ENCODE peak calls at places on chromosomes 6 and 20, in four cellular contexts. W, B, U and S are unnamed samples.

GRCh38 chr20:39268566-39268965 is 306.4 kb downstream of the DHX35 start:
- DNase-seq in B (no peak), W (no peak), U (peak), S (no peak)

GRCh38 chr6:158894192-158894591 is 75.0 kb upstream of the EZR start:
- DNase-seq in B (peak), U (peak), W (no peak), S (no peak)

GRCh38 chr6:166277021-166277420 is 31.2 kb downstream of the PRR18 start:
- DNase-seq in U (no peak), W (no peak), B (no peak), S (no peak)

GRCh38 chr6:140857734-140858380 is 1274.9 kb upstream of the GJE1 start:
- DNase-seq in U (peak), B (peak), W (no peak), S (peak)

GRCh38 chr20:16530201-16530681 is 43.0 kb downstream of the KIF16B start:
- DNase-seq in U (no peak), B (peak), W (no peak), S (no peak)

GRCh38 chr6:168133186-168133585 is 54.2 kb upstream of the FRMD1 start:
- DNase-seq in B (no peak), W (no peak), U (no peak), S (no peak)

GRCh38 chr6:124683507-124683906 is 278.7 kb upstream of the RNF217 start:
- DNase-seq in B (no peak), W (peak), U (no peak), S (no peak)

GRCh38 chr6:153944197-153944596 is 94.8 kb upstream of the OPRM1 start:
- DNase-seq in B (no peak), W (no peak), U (no peak), S (no peak)

GRCh38 chr6:20746024-20746423 is 211.8 kb downstream of the CDKAL1 start:
- DNase-seq in B (no peak), U (no peak), W (no peak), S (no peak)

GRCh38 chr6:158605266-158605878 is 39.2 kb downstream of the DYNLT1 start:
- DNase-seq in W (peak), U (peak), B (peak), S (peak)

GRCh38 chr6:33192671-33193602 is 670 bp upstream of the COL11A2 start:
- DNase-seq in U (no peak), B (no peak), W (no peak), S (no peak)

GRCh38 chr6:45422541-45423110 is 44.9 kb upstream of the SUPT3H start:
- DNase-seq in W (peak), U (peak), B (no peak), S (peak)

GRCh38 chr20:1292620-1293019 is 26.5 kb downstream of the SNPH start:
- DNase-seq in U (no peak), B (no peak), W (no peak), S (no peak)

GRCh38 chr6:456358-456857 is 64.9 kb downstream of the IRF4 start:
- DNase-seq in W (no peak), B (no peak), U (no peak), S (no peak)

GRCh38 chr6:64074981-64075380 is 439.4 kb downstream of the PHF3 start:
- DNase-seq in B (no peak), U (no peak), W (no peak), S (no peak)

GRCh38 chr20:45014671-45015415 is 48.5 kb downstream of the STK4 start:
- DNase-seq in B (no peak), W (no peak), U (no peak), S (no peak)

GRCh38 chr6:82144852-82145332 is 102.7 kb downstream of the IBTK start:
- DNase-seq in W (peak), U (peak), B (peak), S (peak)

GRCh38 chr20:52470561-52470960 is 279.0 kb upstream of the ZFP64 start:
- DNase-seq in W (no peak), U (no peak), B (no peak), S (no peak)

GRCh38 chr6:158042245-158042798 is 60.7 kb downstream of the SYNJ2 start:
- DNase-seq in U (peak), W (peak), B (no peak), S (no peak)

GRCh38 chr6:74050921-74051320 is 354.9 kb downstream of the CD109 start:
- DNase-seq in B (no peak), W (no peak), U (no peak), S (no peak)

GRCh38 chr20:44686934-44687333 is 28.2 kb upstream of the CCN5 start:
- DNase-seq in U (no peak), W (no peak), B (no peak), S (no peak)

GRCh38 chr6:11535801-11536230 is 1.7 kb upstream of the TMEM170B start:
- DNase-seq in W (no peak), B (no peak), U (peak), S (peak)

GRCh38 chr6:46053034-46053933 is 37.6 kb upstream of the CLIC5 start:
- DNase-seq in U (peak), B (no peak), W (no peak), S (no peak)

GRCh38 chr6:138382498-138383265 is 5.0 kb downstream of the SMIM28 start:
- DNase-seq in W (no peak), B (no peak), U (no peak), S (no peak)

GRCh38 chr6:108441141-108441540 is 119.6 kb upstream of the FOXO3 start:
- DNase-seq in U (peak), B (no peak), W (no peak), S (no peak)

GRCh38 chr6:30683137-30683979 is 3.1 kb downstream of the PPP1R18 start:
- DNase-seq in B (no peak), U (peak), W (peak), S (peak)

GRCh38 chr20:55961351-55962320 is 43.7 kb downstream of the CBLN4 start:
- DNase-seq in B (no peak), U (no peak), W (no peak), S (no peak)

GRCh38 chr6:100415780-100416179 is 48.9 kb downstream of the SIM1 start:
- DNase-seq in B (no peak), U (peak), W (peak), S (no peak)

GRCh38 chr6:9397981-9398559 is 962.7 kb upstream of the SLC35B3 start:
- DNase-seq in W (no peak), B (no peak), U (peak), S (no peak)

DNA sequence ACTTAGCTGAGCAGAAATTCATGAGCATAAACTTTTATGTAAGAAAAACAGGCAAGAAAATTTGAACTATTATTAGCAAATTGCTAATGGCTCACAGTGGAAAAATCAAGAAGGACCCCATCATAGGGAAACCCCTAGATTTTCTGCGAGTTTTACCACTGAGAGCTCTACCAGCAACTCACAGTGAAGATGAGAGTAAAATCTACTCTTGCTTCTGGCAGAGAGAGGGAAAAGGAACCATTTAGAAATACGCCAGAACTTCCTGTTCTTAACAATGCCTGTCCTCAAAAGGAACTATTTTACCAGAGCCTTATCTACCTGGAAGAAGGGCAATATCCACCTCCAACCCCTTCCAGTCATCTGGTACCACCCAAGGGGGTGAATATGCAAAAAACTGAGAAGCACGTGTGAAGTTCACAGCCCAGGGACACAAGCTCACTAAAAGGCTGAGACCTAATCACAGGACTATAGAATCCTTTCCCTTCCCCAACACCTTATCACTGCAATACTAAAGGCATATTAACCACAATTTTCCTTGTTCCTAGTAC is 34.4 kb upstream of the ASF1A start:
- DNase-seq in B (no peak), U (no peak), W (no peak), S (peak)
- H3K4me3 ChIP-seq in B (no peak), U (no peak), W (no peak), S (no peak)

DNA sequence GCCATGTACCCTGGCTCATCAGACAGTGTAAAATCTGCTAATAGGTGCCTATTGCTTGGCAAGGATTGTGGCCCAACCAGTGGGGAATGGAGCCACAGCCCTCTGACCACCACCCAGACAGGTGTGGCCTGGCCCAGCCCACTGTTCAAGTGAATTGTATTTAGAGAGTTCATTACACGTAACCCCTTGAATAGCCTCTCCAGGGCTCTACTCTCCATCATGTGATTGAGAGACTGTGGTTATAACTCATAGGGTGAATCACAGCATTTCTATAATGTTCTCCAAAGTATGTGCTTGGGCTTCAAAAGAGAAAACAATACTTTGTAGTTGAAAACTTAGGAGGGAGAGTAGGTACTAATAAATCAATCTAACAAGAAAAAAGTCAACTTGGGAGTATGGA is 38.4 kb downstream of the ALDH8A1 start:
- DNase-seq in B (no peak), W (no peak), U (no peak), S (no peak)
- TF ChIP-seq MYC in B (no peak), W (no peak), U (no peak), S (no peak)

DNA sequence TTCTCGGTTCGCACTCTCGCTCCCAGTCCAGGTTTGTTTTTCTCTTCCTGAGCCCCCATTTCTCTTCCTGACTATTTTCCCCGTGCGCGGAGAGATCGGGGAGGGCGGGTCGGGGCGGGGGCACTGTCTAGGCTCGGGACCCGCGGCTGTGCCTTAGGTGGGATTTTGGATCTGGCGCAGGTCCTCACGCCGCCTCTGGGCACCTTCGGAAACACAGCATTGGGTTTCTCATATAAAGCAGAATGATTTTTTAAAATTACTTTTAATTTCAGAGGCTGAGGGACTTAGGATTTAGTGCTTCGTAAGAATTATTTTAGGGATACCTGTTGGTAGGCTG is 324 bp downstream of the STX11 start:
- DNase-seq in B (peak), U (peak), W (peak), S (peak)
- TF ChIP-seq CTCF in B (no peak), U (peak), W (no peak), S (peak)

DNA sequence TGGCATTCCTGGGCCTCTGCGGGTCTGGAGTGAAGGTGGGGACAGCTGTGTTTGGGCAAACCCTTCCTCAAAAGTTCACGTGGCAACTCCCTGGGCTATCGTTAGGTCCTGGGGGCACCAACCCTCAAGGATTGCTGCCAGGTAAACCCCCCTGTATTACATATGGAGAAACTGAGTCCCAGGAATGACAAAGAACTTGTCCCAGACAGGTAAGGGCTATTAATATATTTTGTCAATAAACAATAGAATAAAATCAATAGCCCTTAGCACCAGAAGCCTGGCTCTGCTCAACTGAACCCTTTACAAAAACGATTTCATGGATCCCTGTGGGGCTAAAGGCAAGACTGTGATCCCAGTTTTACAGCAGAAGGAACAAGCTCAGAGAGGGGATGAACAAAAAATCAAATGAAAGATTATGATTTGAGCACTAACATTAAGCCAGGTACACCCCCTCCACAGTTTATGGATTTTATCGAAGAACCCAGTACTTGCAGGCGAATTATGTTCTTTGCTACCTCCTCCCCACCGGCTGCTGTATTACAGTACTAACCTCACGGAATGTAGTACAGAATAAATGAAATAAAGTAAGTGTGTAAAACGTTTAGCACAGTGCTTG is 2.7 kb downstream of the ID1 start:
- DNase-seq in B (peak), W (peak), U (peak), S (no peak)
- H3K4me3 ChIP-seq in B (peak), W (peak), U (no peak), S (no peak)

DNA sequence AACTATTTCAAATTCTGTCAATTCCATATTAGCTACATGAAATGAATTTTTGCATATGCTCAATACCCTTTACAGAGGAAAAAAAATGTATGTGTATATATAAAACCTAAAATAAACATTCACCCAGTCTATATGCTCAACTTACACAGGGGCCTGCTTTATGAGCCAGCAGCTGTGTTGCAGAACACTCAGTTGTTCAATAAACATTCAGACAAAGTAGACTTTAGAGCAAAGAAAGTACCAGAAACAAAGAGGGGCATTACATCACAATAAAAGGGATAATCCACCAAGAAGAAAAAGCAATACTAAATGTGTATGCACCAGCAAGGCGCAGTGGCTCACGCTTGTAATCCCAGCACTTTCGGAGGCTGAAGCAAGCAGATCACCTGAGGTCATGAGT is 9.5 kb downstream of the COQ3 start:
- DNase-seq in B (no peak), U (no peak), W (no peak), S (no peak)
- TF ChIP-seq MYC in B (no peak), U (no peak), W (no peak), S (no peak)

GRCh38 chr20:22545045-22545444 is 39.3 kb downstream of the FOXA2 start:
- DNase-seq in B (no peak), U (no peak), W (no peak), S (no peak)
- TF ChIP-seq CTCF in B (no peak), U (no peak), W (no peak), S (no peak)

GRCh38 chr6:75619230-75619899 is 17.7 kb downstream of the SENP6 start:
- DNase-seq in B (no peak), U (no peak), W (no peak), S (no peak)
- H3K4me3 ChIP-seq in B (no peak), U (no peak), W (no peak), S (no peak)

DNA sequence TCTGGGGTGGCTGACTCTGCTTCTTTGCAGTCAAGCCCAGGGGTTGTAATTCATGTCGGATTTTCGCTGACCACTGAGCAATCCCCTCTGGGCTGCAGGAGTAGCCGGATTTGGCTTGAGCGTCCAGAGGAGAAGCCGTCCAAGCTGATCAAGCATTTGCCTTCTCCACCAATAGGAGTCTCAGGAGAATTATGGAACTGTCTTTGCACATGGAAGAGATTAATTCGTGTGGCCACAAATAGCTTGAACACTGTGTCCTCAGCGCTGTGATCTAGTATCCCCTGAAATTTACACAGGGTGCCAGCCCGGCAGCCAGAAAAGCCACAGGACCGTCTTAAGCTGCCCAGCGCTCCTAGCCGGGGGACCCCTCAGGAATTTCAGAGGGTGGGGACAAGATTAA is 37.1 kb downstream of the EYA2 start:
- DNase-seq in W (no peak), U (no peak), B (no peak), S (no peak)
- TF ChIP-seq MYC in W (no peak), U (no peak), B (no peak), S (no peak)

GRCh38 chr20:40535816-40536215 is 153.2 kb downstream of the MAFB start:
- DNase-seq in W (no peak), B (no peak), U (no peak), S (peak)

GRCh38 chr20:40536866-40537265 is 152.2 kb downstream of the MAFB start:
- DNase-seq in U (no peak), W (no peak), B (no peak), S (no peak)

GRCh38 chr20:40532103-40532502 is 156.9 kb downstream of the MAFB start:
- DNase-seq in B (no peak), W (peak), U (peak), S (peak)
- TF ChIP-seq CTCF in B (peak), W (peak), U (peak), S (peak)

DNA sequence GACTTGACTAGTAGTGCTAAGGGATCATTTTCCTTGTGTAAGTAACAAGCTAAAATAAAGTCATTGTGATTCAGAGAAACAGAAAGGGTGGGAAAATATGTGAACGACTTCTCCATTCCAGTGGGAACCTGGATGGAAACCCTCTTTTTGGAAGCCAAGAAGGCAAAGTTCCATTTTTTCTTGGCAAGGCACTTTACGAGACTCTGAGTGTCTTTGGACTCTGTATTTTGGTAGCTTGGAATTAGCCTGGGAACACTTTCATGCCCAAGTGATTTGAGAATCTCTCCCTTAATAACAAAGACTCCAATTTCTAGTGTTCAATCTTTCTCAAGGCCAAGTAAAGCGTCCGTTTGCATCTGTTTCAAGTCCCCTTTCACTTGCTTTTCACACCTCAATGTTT is 100.5 kb upstream of the SASH1 start:
- DNase-seq in W (no peak), U (no peak), B (no peak), S (no peak)
- H3K4me3 ChIP-seq in W (no peak), U (no peak), B (no peak), S (no peak)